ENCODE peak calls at places on chromosomes 7 and 10, in five cellular contexts. G is RWPE1, N is colonic mucosa, M is fibroblast of the aortic adventitia, J is ascending aorta. I is an unnamed sample.

GRCh38 chr7:125020801-125021200 is 91.2 kb upstream of the POT1 start:
- DNase-seq in G (no peak), M (peak), J (no peak), N (no peak), I (no peak)

GRCh38 chr7:48112431-48113165 is 23.5 kb downstream of the UPP1 start:
- DNase-seq in N (no peak), G (no peak), M (peak), J (no peak), I (peak)

GRCh38 chr10:102009801-102010425 is 46.1 kb downstream of the ARMH3 start:
- DNase-seq in N (peak), G (peak), J (peak), M (peak), I (peak)

GRCh38 chr10:373015-373414 is 237.8 kb downstream of the ZMYND11 start:
- DNase-seq in G (no peak), J (no peak), M (peak), N (no peak), I (no peak)

GRCh38 chr7:155355745-155356144 is 58.1 kb downstream of the INSIG1 start:
- DNase-seq in G (no peak), J (no peak), M (no peak), N (no peak), I (no peak)

GRCh38 chr7:85608804-85609203 is 421.9 kb upstream of the SEMA3D start:
- DNase-seq in G (no peak), N (no peak), J (no peak), M (no peak), I (no peak)

GRCh38 chr10:6279540-6280267 is 77.0 kb downstream of the PFKFB3 start:
- DNase-seq in J (peak), N (no peak), M (peak), G (no peak), I (peak)

GRCh38 chr7:157558875-157559595 is 222.2 kb downstream of the DNAJB6 start:
- DNase-seq in J (no peak), M (no peak), N (no peak), G (no peak), I (no peak)

GRCh38 chr10:8639601-8640000 is 585.1 kb downstream of the GATA3 start:
- DNase-seq in M (no peak), N (no peak), J (no peak), G (no peak), I (no peak)

GRCh38 chr10:62323751-62324150 is 50.4 kb upstream of the ZNF365 start:
- DNase-seq in N (no peak), J (no peak), G (no peak), M (peak), I (peak)

GRCh38 chr10:43229208-43230061 is 37.4 kb downstream of the RASGEF1A start:
- DNase-seq in M (no peak), G (no peak), J (peak), N (no peak), I (no peak)

GRCh38 chr10:103584216-103585010 is 90.9 kb downstream of the NEURL1 start:
- DNase-seq in M (no peak), G (peak), N (no peak), J (no peak), I (no peak)

GRCh38 chr10:73060738-73061635 is 35.7 kb downstream of the P4HA1 start:
- DNase-seq in N (no peak), G (peak), J (no peak), M (peak), I (peak)

GRCh38 chr10:56135806-56136205 is 225.3 kb downstream of the ZWINT start:
- DNase-seq in M (no peak), N (no peak), G (no peak), J (no peak), I (no peak)

GRCh38 chr10:72379062-72379461 is 24.3 kb upstream of the DNAJB12 start:
- DNase-seq in G (no peak), J (no peak), N (no peak), M (no peak), I (no peak)

GRCh38 chr10:71964669-71965515 is 697 bp downstream of the CHST3 start:
- DNase-seq in G (peak), M (peak), J (peak), N (peak), I (peak)

GRCh38 chr7:158849553-158850389 is 6.6 kb upstream of the DYNC2I1 start:
- DNase-seq in N (peak), J (no peak), G (no peak), M (no peak), I (no peak)

GRCh38 chr7:121456015-121456414 is 59.9 kb upstream of the FAM3C start:
- DNase-seq in G (no peak), M (no peak), J (no peak), N (no peak), I (no peak)

GRCh38 chr7:134691820-134692705 is 45.4 kb downstream of the BPGM start:
- DNase-seq in N (no peak), J (peak), M (peak), G (no peak), I (peak)

GRCh38 chr10:10630281-10630680 is 387.4 kb upstream of the CELF2 start:
- DNase-seq in J (no peak), G (no peak), N (no peak), M (no peak), I (no peak)

GRCh38 chr10:111998728-111999127 is 184.8 kb downstream of the GPAM start:
- DNase-seq in M (no peak), J (no peak), G (no peak), N (no peak), I (no peak)

GRCh38 chr10:3535001-3535400 is 250.0 kb downstream of the KLF6 start:
- DNase-seq in J (peak), G (no peak), N (no peak), M (no peak), I (no peak)

GRCh38 chr7:137789215-137789899 is 57.4 kb downstream of the DGKI start:
- DNase-seq in M (peak), N (no peak), J (peak), G (no peak), I (no peak)

GRCh38 chr10:112959207-112959838 is 9.3 kb downstream of the TCF7L2 start:
- DNase-seq in G (peak), J (no peak), N (no peak), M (peak), I (no peak)

GRCh38 chr10:28991326-28991725 is 297.5 kb upstream of the LYZL1 start:
- DNase-seq in M (peak), N (peak), G (peak), J (peak), I (peak)

GRCh38 chr7:138126928-138127327 is 50.7 kb downstream of the AKR1D1 start:
- DNase-seq in J (no peak), N (no peak), M (no peak), G (no peak), I (no peak)

GRCh38 chr7:101772508-101773306 is 44.7 kb upstream of the CUX1 start:
- DNase-seq in G (no peak), J (no peak), M (no peak), N (no peak), I (no peak)
- TF ChIP-seq CTCF in G (no peak), J (no peak), M (no peak), N (no peak), I (no peak)

GRCh38 chr10:15180736-15181135 is 12.2 kb upstream of the NMT2 start:
- DNase-seq in J (no peak), G (no peak), N (no peak), M (peak), I (no peak)
- TF ChIP-seq CTCF in J (no peak), G (no peak), N (no peak), M (no peak), I (no peak)

GRCh38 chr10:22105270-22105669 is 101.7 kb upstream of the DNAJC1 start:
- DNase-seq in N (no peak), G (no peak), J (no peak), M (no peak), I (no peak)

DNA sequence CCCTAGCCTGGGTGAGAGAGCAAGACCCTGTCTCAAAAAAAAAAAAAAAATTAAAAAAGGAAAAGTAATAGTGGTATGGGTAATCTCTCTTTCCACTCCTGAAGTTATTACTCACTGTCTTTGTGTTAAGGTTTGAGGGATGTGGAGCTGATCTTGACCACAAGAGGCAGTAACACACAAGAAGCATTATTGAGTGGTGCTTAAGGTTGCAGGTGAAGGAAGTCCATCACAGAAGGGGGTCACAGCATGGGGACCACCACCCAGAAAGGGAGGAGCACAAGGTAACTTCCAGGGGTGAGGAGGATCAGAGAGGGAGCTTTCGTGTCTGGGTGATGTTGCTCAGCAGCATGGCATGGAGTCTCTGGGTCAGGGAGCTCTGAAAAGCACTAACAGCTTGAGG is 100.2 kb upstream of the DNAJC1 start:
- DNase-seq in N (no peak), M (peak), J (no peak), G (peak), I (no peak)
- TF ChIP-seq CTCF in N (no peak), M (peak), J (no peak), G (no peak), I (peak)

GRCh38 chr7:114720725-114721124 is 201.2 kb upstream of the MDFIC start:
- DNase-seq in G (no peak), J (no peak), M (peak), N (no peak), I (no peak)
- TF ChIP-seq CTCF in G (no peak), J (no peak), M (no peak), N (no peak), I (no peak)